ENCODE peak calls at places on chromosomes 7 and 10, in four cellular contexts. G is K562, X is HepG2, B is HCT116. K is an unnamed sample.

GRCh38 chr7:5237286-5237685 is 45.5 kb upstream of the SLC29A4 start:
- DNase-seq in G (no peak), X (no peak), B (no peak), K (no peak)

GRCh38 chr7:70092314-70093303 is 494.3 kb downstream of the AUTS2 start:
- DNase-seq in G (no peak), X (no peak), B (no peak), K (no peak)

GRCh38 chr10:48509974-48510692 is 94.7 kb downstream of the ARHGAP22 start:
- DNase-seq in G (peak), X (peak), B (no peak), K (no peak)

GRCh38 chr10:128511284-128511683 is 385.1 kb upstream of the MKI67 start:
- DNase-seq in G (no peak), X (no peak), B (no peak), K (no peak)

GRCh38 chr7:130887182-130888016 is 153.4 kb upstream of the KLF14 start:
- DNase-seq in G (no peak), X (peak), B (peak), K (no peak)

GRCh38 chr7:70764004-70764691 is 367.8 kb upstream of the GALNT17 start:
- DNase-seq in G (no peak), X (no peak), B (no peak), K (peak)

GRCh38 chr7:117188949-117189348 is 133.9 kb downstream of the WNT2 start:
- DNase-seq in G (no peak), X (no peak), B (no peak), K (no peak)

GRCh38 chr10:50798297-50798696 is 58.6 kb downstream of the ASAH2B start:
- DNase-seq in G (no peak), X (no peak), B (no peak), K (no peak)

GRCh38 chr10:80588506-80589020 is 50.9 kb downstream of the SH2D4B start:
- DNase-seq in G (no peak), X (no peak), B (no peak), K (no peak)

GRCh38 chr7:157302314-157302711 is 34.5 kb upstream of the DNAJB6 start:
- DNase-seq in G (peak), X (no peak), B (no peak), K (peak)

GRCh38 chr7:29839302-29839701 is 33.0 kb downstream of the WIPF3 start:
- DNase-seq in G (peak), X (peak), B (no peak), K (no peak)

GRCh38 chr10:17348111-17349008 is 106.0 kb downstream of the ST8SIA6 start:
- DNase-seq in G (peak), X (no peak), B (peak), K (no peak)

GRCh38 chr7:112970771-112971170 is 115.9 kb downstream of the GPR85 start:
- DNase-seq in G (peak), X (no peak), B (peak), K (no peak)

GRCh38 chr7:39589323-39590111 is 23.3 kb downstream of the YAE1 start:
- DNase-seq in G (peak), X (no peak), B (peak), K (peak)

DNA sequence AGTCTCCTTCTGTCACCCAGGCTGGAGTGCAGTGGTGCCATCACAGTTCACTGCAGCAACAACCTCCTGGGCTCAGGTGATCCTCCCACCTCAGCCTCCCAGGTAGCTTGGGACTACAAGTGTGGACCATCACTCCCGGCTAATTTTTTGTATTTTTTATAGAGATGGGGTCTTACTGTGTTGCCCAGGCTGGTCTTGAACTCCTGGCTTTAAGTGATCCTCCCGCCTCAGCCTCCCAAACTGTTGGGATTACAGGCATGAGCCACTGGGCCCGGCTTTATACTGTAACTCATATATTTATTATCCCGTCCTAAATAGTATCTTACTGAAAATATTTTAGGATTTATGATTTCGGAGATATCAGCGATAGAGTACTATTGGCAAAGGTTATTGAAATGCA is 10.9 kb downstream of the EIF4H start:
- DNase-seq in G (no peak), X (no peak), B (no peak), K (no peak)
- TF ChIP-seq SRF in G (no peak), X (no peak), B (no peak), K (no peak)

GRCh38 chr10:64586930-64587503 is 1065.8 kb downstream of the REEP3 start:
- DNase-seq in G (no peak), X (no peak), B (no peak), K (no peak)
- TF ChIP-seq REST in G (no peak), X (peak), B (peak), K (no peak)

GRCh38 chr10:62348029-62348428 is 26.1 kb upstream of the ZNF365 start:
- DNase-seq in G (no peak), X (no peak), B (no peak), K (no peak)
- TF ChIP-seq SRF in G (no peak), X (no peak), B (no peak), K (no peak)

DNA sequence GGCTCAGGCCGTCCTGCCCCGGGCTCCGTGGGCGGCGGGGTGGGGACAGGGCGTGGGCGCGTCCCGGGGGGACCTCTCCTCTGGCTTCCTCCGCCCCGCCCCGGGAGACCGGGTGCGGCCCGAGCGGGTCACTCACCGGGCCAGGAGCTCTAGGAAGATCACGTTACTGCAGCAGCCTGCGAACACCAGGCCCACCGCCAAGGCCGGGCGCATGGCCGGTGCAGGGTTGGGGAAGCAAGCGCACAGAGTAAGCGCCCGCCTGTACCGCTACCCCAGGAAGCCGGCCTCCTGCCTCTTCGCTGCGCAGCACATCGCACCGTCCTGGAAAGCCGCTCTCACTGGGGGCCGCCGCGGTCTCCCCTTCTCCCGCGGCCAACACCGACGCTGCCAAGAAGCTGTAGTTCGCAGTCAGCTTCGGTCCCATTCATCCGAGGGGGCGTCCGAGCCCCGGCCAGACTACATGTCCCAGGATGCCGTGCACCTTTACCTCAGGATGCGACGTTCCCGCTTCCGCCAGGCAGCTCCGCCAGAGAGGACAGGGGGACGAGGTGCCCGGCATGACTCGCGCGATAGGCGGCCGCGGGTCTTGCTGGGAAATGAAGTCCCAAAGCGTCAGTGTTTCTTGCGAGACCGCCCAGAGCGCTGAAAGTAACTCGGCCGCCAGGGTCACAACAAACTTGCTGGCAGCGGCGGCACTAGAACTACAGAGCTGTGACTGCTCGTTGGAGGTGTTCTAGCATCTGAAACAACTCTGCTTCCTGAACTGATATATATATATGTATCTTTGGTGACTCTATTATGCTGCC is at the start of gene SLC35B4:
- DNase-seq in G (peak), X (peak), B (peak), K (peak)
- TF ChIP-seq REST in G (no peak), X (no peak), B (no peak), K (no peak)

GRCh38 chr7:41131956-41132355 is 570.9 kb downstream of the INHBA start:
- DNase-seq in G (no peak), X (no peak), B (no peak), K (no peak)

GRCh38 chr7:41134242-41134872 is 568.5 kb downstream of the INHBA start:
- DNase-seq in G (no peak), X (no peak), B (no peak), K (peak)

GRCh38 chr7:41130596-41131236 is 572.2 kb downstream of the INHBA start:
- DNase-seq in G (no peak), X (no peak), B (no peak), K (no peak)

GRCh38 chr7:41133700-41134099 is 569.2 kb downstream of the INHBA start:
- DNase-seq in G (no peak), X (no peak), B (no peak), K (no peak)

GRCh38 chr7:41130021-41130420 is 572.9 kb downstream of the INHBA start:
- DNase-seq in G (no peak), X (no peak), B (no peak), K (no peak)
- TF ChIP-seq SRF in G (no peak), X (no peak), B (no peak), K (no peak)

DNA sequence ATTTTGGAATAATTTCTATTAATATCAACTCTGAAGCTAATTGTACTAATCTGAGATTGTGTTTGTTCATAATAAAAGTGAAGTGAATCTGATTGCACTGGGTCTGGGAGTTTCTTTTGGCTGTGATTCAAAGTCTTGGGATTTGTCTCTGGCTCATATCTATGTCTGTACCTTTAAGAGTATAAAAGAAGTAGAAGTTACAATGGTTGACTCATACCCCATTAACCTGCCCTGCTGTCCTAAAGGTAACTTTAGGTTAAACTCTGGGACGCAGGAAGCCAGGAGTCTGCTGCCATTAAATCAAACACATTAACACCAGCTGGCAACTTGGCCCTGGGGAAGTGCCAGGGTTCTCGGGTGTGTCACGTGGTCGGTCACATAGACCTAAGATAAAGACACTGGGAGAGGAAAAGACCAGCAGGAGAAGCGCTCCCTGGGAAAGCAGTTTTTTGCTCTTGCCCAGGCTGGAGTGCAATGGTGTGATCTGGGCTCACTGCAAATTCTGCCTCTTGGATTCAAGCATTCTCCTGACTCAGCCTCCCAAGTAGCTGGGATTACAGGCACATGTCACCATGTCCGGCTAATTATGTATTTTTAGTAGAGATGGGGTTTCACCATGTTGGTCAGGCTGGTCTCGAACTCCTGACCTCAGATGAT is 17.8 kb downstream of the SCD start:
- DNase-seq in G (no peak), X (peak), B (peak), K (no peak)
- TF ChIP-seq REST in G (no peak), X (no peak), B (no peak), K (no peak)

DNA sequence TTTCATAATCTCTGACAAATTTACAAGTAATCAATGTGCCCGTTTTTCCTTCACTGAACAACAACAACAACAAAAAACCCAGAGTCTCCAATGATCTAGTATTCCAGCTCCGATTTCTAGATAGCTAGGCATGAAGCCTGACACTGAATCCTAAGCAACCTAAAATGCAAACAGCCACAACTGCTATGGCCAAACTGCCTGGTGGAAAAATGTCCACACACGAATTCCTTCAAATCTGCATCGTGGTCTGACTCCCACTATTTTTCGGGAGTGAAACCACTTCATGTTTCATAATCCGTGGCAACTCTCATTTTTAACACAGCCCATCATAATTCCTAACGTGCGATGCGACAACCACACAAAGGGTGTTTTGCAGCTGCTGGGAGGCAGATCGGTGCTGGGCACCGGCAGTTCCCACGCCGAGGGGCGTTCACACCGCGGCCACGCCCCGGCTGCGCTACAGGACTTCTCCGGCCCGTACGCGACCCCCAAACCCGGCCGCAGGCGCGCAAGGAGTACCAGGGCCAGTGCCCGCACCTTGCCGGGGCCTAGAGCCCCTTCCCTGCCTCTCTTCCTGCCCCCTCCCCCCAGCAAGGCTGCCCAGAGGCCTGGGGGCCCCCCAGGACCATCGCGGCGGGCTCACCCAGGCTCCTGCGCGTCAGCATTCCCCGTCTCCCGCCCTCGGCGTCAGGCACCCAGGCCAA is 814 bp downstream of the RUFY2 start:
- DNase-seq in G (no peak), X (peak), B (no peak), K (no peak)
- TF ChIP-seq SRF in G (no peak), X (no peak), B (no peak), K (no peak)

DNA sequence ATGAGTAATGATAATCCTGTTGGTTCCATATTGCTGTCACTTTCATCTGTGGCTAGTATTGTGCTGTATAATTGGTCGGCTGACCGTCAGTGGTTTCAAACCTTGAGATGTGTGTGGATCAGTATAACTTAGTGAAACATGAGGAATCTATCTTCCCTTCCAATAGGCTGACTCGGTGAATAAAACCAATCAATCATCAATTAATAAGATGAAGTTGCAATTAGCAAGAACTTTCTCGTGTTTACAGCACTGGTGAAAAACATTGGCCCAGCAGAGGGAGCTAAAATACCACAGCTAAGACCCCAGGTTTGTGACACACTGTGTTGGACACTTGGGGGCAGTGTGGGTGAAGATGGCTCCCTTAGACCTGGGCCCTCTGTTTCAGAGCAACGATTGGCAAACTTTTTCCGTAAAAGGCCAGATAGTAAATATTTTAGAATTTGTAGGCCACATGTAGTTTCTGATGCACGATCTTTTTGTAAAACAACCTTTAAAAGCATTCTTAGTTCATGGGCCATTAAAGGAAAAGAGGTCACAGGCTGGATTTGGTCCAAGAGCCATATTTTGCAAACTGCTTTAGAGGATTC is 47.8 kb downstream of the STRA8 start:
- DNase-seq in G (peak), X (peak), B (peak), K (peak)
- TF ChIP-seq REST in G (no peak), X (no peak), B (no peak), K (no peak)

DNA sequence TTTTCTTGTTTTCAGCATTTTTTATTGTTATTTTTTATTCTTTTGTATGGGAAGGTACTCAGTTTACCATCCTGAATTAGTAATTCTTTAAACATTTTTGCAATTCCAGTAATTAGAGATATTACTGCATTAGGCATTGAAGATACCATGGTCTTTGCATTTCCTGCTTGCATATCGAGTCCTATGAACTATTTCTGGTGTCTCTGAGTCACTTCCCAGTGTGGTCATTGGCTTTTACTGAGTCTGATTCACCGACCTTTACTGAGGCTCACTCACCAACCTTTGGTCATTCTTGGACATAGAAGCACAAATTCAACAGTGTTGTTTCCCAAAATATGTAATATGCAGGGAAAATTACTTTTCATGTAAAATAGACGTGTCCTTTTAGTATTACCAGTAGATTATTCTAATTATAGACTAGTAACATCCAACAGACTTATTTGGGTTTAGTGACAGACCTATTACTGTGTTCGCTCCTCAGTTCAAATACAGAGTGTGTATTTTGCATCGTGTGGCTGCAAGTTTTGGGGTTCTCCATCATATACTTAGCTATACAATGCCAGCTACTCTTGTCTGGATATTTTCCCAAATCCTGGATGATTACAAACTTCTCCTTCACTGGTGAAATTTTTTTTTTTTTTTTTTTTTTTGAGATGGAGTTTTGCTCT is 180.7 kb upstream of the PRSS1 start:
- DNase-seq in G (no peak), X (no peak), B (no peak), K (no peak)
- TF ChIP-seq SRF in G (no peak), X (no peak), B (peak), K (no peak)

DNA sequence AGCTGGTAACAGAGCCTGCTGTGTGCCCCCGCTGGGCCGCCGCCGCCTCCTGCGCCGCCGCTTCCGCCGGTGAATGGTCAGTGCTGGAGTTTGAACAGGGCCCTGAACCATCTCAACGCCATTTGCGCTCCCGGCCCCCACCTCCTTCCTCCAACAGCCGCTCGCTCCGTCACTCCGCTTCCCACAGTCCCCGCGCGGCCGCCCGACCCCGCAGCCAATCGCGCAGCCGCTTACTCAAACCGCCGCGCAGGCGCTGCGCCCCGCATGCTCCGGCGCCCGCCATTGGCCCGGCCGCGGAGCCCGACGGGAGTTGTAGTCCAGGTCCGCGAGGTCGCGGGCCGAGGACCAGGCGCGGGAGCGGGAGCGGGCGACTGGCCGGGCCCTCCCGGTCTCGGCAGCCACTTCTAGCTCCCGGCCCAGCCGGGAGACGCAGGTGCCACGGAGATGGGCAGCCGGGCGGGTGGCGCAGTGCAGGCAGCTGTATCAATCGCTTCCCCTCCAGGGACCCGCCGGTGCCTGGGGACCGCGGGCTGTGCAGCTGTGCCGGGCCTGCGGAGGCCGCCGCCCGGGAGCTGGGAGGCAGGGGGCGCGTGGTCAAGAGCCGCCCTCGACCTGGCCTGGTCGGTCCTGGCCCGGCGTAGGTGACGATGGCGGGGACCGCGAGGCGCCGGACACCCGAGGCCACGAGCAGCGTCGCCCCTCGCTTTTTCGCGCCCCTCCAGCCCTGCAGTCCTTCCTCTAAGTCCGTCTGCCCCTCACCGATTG is at the start of gene WAPL:
- DNase-seq in G (peak), X (peak), B (peak), K (peak)
- TF ChIP-seq REST in G (no peak), X (peak), B (no peak), K (no peak)

K was measured in GM12878.